ENCODE peak calls at places on chromosomes 1 and 21, in seven cellular contexts. R, J, T, K, F, U and L are unnamed samples.

GRCh38 chr1:156149374-156150106 is 3.8 kb upstream of the SEMA4A start:
- DNase-seq in K (no peak), T (no peak), R (peak; percentile 84), F (no peak), J (no peak), U (no peak), L (no peak)

GRCh38 chr1:74963120-74963519 is 171.1 kb upstream of the LHX8 start:
- DNase-seq in U (no peak), J (no peak), T (no peak), F (no peak), R (no peak), K (no peak), L (no peak)

GRCh38 chr1:155208406-155208655 is 164 bp upstream of the MTX1 start:
- DNase-seq in K (no peak), F (no peak), J (no peak), T (no peak), R (no peak), U (no peak), L (no peak)

GRCh38 chr21:39613029-39613934 is 542 bp downstream of the B3GALT5 start:
- DNase-seq in T (no peak), U (no peak), K (no peak), F (peak; percentile 47), J (peak; percentile 11), R (no peak), L (no peak)

GRCh38 chr1:161335796-161336195 is 21.6 kb downstream of the SDHC start:
- DNase-seq in J (peak; percentile 22), T (no peak), F (peak; percentile 21), U (no peak), K (no peak), R (no peak), L (no peak)

GRCh38 chr21:44092201-44092600 is 15.0 kb upstream of the PWP2 start:
- DNase-seq in R (no peak), U (no peak), J (no peak), K (no peak), T (no peak), F (no peak), L (peak; percentile 42)

GRCh38 chr1:152621993-152622392 is 910 bp downstream of the LCE3A start:
- DNase-seq in F (no peak), R (no peak), K (no peak), U (no peak), J (no peak), T (no peak), L (no peak)

GRCh38 chr1:205598841-205599666 is 32.8 kb downstream of the ELK4 start:
- DNase-seq in T (peak; percentile 24), J (peak; percentile 13), U (no peak), F (peak; percentile 87), K (peak; percentile 95), R (peak; percentile 89), L (no peak)

GRCh38 chr1:236484310-236484971 is 39.3 kb upstream of the LGALS8 start:
- DNase-seq in T (no peak), F (no peak), U (no peak), J (no peak), K (no peak), R (no peak), L (no peak)

GRCh38 chr1:66207484-66207883 is 326.5 kb upstream of the SGIP1 start:
- DNase-seq in J (peak; percentile 58), T (no peak), K (no peak), R (no peak), F (peak; percentile 51), U (no peak), L (no peak)

GRCh38 chr1:179142889-179143299 is 61.0 kb downstream of the TOR3A start:
- DNase-seq in R (no peak), J (peak; percentile 98), F (peak; percentile 97), K (peak; percentile 95), U (no peak), T (no peak), L (no peak)

GRCh38 chr1:20698195-20698910 is 19.5 kb downstream of the KIF17 start:
- DNase-seq in F (peak; percentile 37), J (peak; percentile 78), R (no peak), T (no peak), U (no peak), K (peak; percentile 37), L (no peak)

GRCh38 chr1:107934573-107934972 is 30.4 kb downstream of the VAV3 start:
- DNase-seq in T (no peak), J (peak; percentile 18), U (no peak), K (no peak), R (no peak), F (no peak), L (no peak)

GRCh38 chr1:101051688-101052638 is 26.4 kb upstream of the DPH5 start:
- DNase-seq in T (no peak), K (no peak), R (no peak), J (no peak), F (no peak), U (no peak), L (no peak)

GRCh38 chr1:9126511-9126910 is 2.4 kb downstream of the GPR157 start:
- DNase-seq in T (no peak), K (no peak), U (no peak), R (no peak), J (no peak), F (no peak), L (no peak)

GRCh38 chr1:9129391-9130041 is 614 bp upstream of the GPR157 start:
- DNase-seq in K (no peak), T (peak; percentile 39), R (peak; percentile 96), F (peak; percentile 77), J (peak; percentile 47), U (peak; percentile 94), L (peak; percentile 97)

GRCh38 chr1:9128161-9128519 is 762 bp downstream of the GPR157 start:
- DNase-seq in J (no peak), F (no peak), U (peak; percentile 50), T (no peak), K (no peak), R (peak; percentile 77), L (peak; percentile 38)

GRCh38 chr1:9128520-9129371 is at the start of gene GPR157:
- DNase-seq in J (peak; percentile 74), F (peak; percentile 91), U (peak; percentile 94), T (no peak), K (no peak), R (peak; percentile 97), L (peak; percentile 97)

DNA sequence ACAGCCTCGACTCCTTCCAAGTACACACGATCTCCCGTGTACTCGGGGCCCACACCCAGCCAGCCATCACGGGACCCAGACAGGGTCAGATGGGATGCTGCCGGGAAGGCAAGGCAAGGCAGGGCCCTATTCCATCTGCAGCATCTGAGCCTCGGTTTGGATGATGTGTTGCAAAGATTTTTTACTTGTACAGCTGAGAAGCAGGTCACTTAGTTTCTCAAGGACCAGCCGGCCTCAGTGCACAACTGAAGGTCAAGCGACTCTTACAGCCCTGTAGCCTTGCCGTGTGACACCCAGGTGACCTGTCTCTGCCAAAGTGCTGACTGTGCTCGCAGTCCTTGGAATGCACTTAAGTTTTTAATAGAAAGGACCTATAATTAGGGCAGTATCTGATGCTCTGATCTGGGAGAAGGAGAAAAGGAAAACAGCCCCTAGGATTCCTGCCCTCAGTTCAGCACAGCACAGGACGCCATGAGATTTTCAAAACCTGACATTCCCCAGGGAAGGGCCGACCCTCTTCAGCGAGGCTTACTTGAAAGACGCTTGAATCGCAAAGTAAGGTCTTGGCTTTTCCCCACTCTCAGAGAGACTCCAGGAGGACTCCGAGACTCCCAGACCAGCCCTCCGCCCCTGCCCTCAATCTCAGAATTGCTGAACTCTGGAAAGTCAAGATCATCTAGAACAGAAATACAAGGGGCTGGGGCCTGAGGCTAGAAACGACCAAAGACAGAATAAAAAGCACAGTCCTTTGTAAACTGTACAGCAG is 1.3 kb downstream of the GPR157 start:
- DNase-seq in J (no peak), T (no peak), F (no peak), U (peak; percentile 72), K (no peak), R (peak; percentile 40), L (no peak)
- H3K4me3 ChIP-seq in J (peak overlapping the region; percentile 62), T (peak overlapping the region; percentile 76), F (peak overlapping the region; percentile 82), U (peak overlapping the region; percentile 34), K (peak overlapping the region; percentile 58), R (peak overlapping the region; percentile 24), L (peak overlapping the region; percentile 61)

GRCh38 chr1:23836037-23836436 is 10.8 kb upstream of the HMGCL start:
- DNase-seq in F (no peak), R (no peak), J (no peak), U (no peak), T (no peak), K (no peak), L (no peak)

GRCh38 chr1:23843644-23844043 is 18.4 kb upstream of the HMGCL start:
- DNase-seq in J (no peak), U (no peak), K (no peak), R (no peak), F (no peak), T (no peak), L (no peak)

GRCh38 chr1:23838401-23838866 is 13.2 kb upstream of the HMGCL start:
- DNase-seq in J (peak; percentile 37), U (peak; percentile 66), K (peak; percentile 13), T (no peak), F (peak; percentile 83), R (peak; percentile 91), L (peak; percentile 94)

GRCh38 chr1:23837905-23838304 is 12.7 kb upstream of the HMGCL start:
- DNase-seq in R (no peak), F (no peak), T (no peak), U (peak; percentile 5), K (no peak), J (no peak), L (peak; percentile 85)
- H3K4me3 ChIP-seq in R (no peak overlapping the region), F (peak overlapping the region; percentile 67), T (peak overlapping the region; percentile 50), U (no peak overlapping the region), K (peak overlapping the region; percentile 35), J (no peak overlapping the region), L (no peak overlapping the region)

GRCh38 chr1:180230791-180231505 is 884 bp downstream of the LHX4 start:
- DNase-seq in R (peak; percentile 74), T (no peak), K (no peak), F (peak; percentile 71), J (peak; percentile 61), U (peak; percentile 65), L (no peak)

GRCh38 chr1:180233191-180234011 is 3.3 kb downstream of the LHX4 start:
- DNase-seq in K (no peak), T (no peak), J (no peak), U (no peak), R (peak; percentile 67), F (no peak), L (no peak)

GRCh38 chr1:180232521-180233043 is 2.5 kb downstream of the LHX4 start:
- DNase-seq in U (no peak), R (peak; percentile 28), T (no peak), K (no peak), F (no peak), J (no peak), L (no peak)

GRCh38 chr1:180230416-180230790 is 339 bp downstream of the LHX4 start:
- DNase-seq in U (no peak), T (no peak), R (no peak), K (no peak), J (no peak), F (no peak), L (no peak)

GRCh38 chr1:180231506-180232420 is 1.7 kb downstream of the LHX4 start:
- DNase-seq in J (no peak), U (peak; percentile 47), F (no peak), R (peak; percentile 70), K (no peak), T (no peak), L (no peak)
- H3K4me3 ChIP-seq in J (peak overlapping the region; percentile 46), U (peak overlapping the region; percentile 44), F (peak overlapping the region; percentile 76), R (peak overlapping the region; percentile 70), K (peak overlapping the region; percentile 53), T (peak overlapping the region; percentile 71), L (no peak overlapping the region)

DNA sequence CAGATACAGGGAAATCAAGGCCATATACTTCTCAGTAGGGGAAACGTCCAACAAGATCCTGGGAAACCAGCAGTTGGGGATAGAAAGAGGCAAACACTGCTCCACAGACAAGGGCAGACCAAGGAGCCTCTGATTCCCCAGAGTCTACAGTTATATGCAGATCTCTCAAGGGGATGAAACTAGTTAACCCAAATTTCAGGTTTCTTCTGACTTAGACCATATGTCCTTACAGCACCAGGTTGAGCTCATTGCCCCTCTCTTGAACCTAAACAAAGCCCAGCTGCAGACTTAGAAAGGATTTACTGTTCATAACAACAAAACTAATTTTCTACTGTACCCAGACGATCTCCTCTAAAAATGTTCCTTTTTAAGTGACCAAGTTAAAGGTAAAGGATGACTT is 24.3 kb downstream of the SMYD3 start:
- DNase-seq in R (no peak), T (no peak), U (no peak), F (peak; percentile 48), J (no peak), K (no peak), L (no peak)
- H3K4me3 ChIP-seq in R (no peak overlapping the region), T (no peak overlapping the region), U (no peak overlapping the region), F (peak overlapping the region; percentile 30), J (no peak overlapping the region), K (no peak overlapping the region), L (no peak overlapping the region)